ENCODE peak calls at places on chromosome 10, in five cellular contexts. One of them, this sample, is unnamed.

GRCh38 chr10:109430844-109431243 is 492.5 kb downstream of the XPNPEP1 start:
- DNase-seq in H1: no peak
- DNase-seq in IMR-90: no peak
- DNase-seq in mesenchymal stem cell: no peak
- DNase-seq in H9: no peak
- DNase-seq in this sample: no peak

GRCh38 chr10:95246582-95247051 is 44.2 kb downstream of the PDLIM1 start:
- DNase-seq in H9: peak; percentile 80
- DNase-seq in IMR-90: peak; percentile 81
- DNase-seq in mesenchymal stem cell: peak; percentile 83
- DNase-seq in H1: no peak
- DNase-seq in this sample: peak; percentile 79

GRCh38 chr10:124127965-124128810 is 34.8 kb upstream of the CHST15 start:
- DNase-seq in mesenchymal stem cell: no peak
- DNase-seq in IMR-90: no peak
- DNase-seq in H1: no peak
- DNase-seq in H9: no peak
- DNase-seq in this sample: no peak

GRCh38 chr10:100745882-100746412 is 565 bp downstream of the PAX2 start:
- DNase-seq in H1: no peak
- DNase-seq in H9: no peak
- DNase-seq in IMR-90: no peak
- DNase-seq in mesenchymal stem cell: no peak
- DNase-seq in this sample: no peak

GRCh38 chr10:107740962-107741690 is 576.6 kb upstream of the SORCS1 start:
- DNase-seq in mesenchymal stem cell: peak; percentile 32
- DNase-seq in H1: no peak
- DNase-seq in H9: no peak
- DNase-seq in IMR-90: peak; percentile 13
- DNase-seq in this sample: no peak

GRCh38 chr10:29127037-29127436 is 161.8 kb upstream of the LYZL1 start:
- DNase-seq in H9: no peak
- DNase-seq in mesenchymal stem cell: no peak
- DNase-seq in H1: no peak
- DNase-seq in IMR-90: no peak
- DNase-seq in this sample: no peak

GRCh38 chr10:114869500-114869899 is 47.9 kb downstream of the FHIP2A start:
- DNase-seq in H1: no peak
- DNase-seq in IMR-90: peak; percentile 87
- DNase-seq in mesenchymal stem cell: peak; percentile 54
- DNase-seq in H9: no peak
- DNase-seq in this sample: no peak

GRCh38 chr10:75043256-75044121 is 68.0 kb upstream of the SAMD8 start:
- DNase-seq in H9: peak; percentile 85
- DNase-seq in IMR-90: no peak
- DNase-seq in H1: no peak
- DNase-seq in mesenchymal stem cell: no peak
- DNase-seq in this sample: no peak

GRCh38 chr10:129915526-129916378 is 48.3 kb downstream of the EBF3 start:
- DNase-seq in IMR-90: no peak
- DNase-seq in H9: no peak
- DNase-seq in H1: no peak
- DNase-seq in mesenchymal stem cell: no peak
- DNase-seq in this sample: no peak

GRCh38 chr10:3500408-3500856 is 284.6 kb downstream of the KLF6 start:
- DNase-seq in IMR-90: peak; percentile 90
- DNase-seq in H9: peak; percentile 81
- DNase-seq in H1: no peak
- DNase-seq in mesenchymal stem cell: peak; percentile 81
- DNase-seq in this sample: peak; percentile 89

GRCh38 chr10:12241810-12242529 is 46.0 kb downstream of the CDC123 start:
- DNase-seq in mesenchymal stem cell: no peak
- DNase-seq in IMR-90: peak; percentile 53
- DNase-seq in H1: no peak
- DNase-seq in H9: no peak
- DNase-seq in this sample: no peak

GRCh38 chr10:30542001-30542861 is 87.3 kb downstream of the LYZL2 start:
- DNase-seq in H1: no peak
- DNase-seq in H9: no peak
- DNase-seq in IMR-90: no peak
- DNase-seq in mesenchymal stem cell: no peak
- DNase-seq in this sample: no peak

GRCh38 chr10:4568731-4569130 is 257.3 kb upstream of the AKR1E2 start:
- DNase-seq in H9: no peak
- DNase-seq in IMR-90: no peak
- DNase-seq in mesenchymal stem cell: no peak
- DNase-seq in H1: no peak
- DNase-seq in this sample: no peak
- H2BK120ac ChIP-seq in H9: no peak overlapping the region
- H2BK120ac ChIP-seq in IMR-90: no peak overlapping the region
- H2BK120ac ChIP-seq in mesenchymal stem cell: no peak overlapping the region
- H2BK120ac ChIP-seq in H1: no peak overlapping the region
- H2BK120ac ChIP-seq in this sample: no peak overlapping the region

GRCh38 chr10:27433976-27434375 is 70.1 kb upstream of the RAB18 start:
- DNase-seq in mesenchymal stem cell: no peak
- DNase-seq in H1: no peak
- DNase-seq in H9: no peak
- DNase-seq in IMR-90: no peak
- DNase-seq in this sample: no peak
- H2AFZ ChIP-seq in mesenchymal stem cell: no peak overlapping the region
- H2AFZ ChIP-seq in H1: no peak overlapping the region
- H2AFZ ChIP-seq in H9: no peak overlapping the region
- H2AFZ ChIP-seq in IMR-90: no peak overlapping the region
- H2AFZ ChIP-seq in this sample: no peak overlapping the region

DNA sequence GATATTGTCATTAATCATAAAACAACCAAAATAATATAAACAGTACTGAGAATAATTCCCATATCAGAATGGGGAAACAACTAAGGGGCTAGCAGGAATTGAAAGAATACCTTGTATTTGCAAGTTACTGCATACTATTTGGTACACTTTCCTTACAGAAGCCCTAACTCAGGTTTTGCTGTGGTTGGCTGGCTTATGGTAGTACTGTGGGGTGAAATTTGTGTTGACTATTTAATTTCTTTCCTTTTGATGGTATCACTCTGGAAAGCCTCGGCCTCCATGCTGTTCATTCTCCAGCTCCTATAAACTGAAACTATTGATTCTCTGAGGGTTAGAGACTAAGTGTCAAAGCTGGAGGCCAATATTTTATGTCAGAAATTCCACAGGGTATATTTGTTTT is 13.6 kb downstream of the SKIDA1 start:
- DNase-seq in IMR-90: no peak
- DNase-seq in H9: no peak
- DNase-seq in mesenchymal stem cell: peak; percentile 29
- DNase-seq in H1: no peak
- DNase-seq in this sample: no peak
- H2BK15ac ChIP-seq in IMR-90: no peak overlapping the region
- H2BK15ac ChIP-seq in H9: no peak overlapping the region
- H2BK15ac ChIP-seq in mesenchymal stem cell: no peak overlapping the region
- H2BK15ac ChIP-seq in H1: no peak overlapping the region
- H2BK15ac ChIP-seq in this sample: no peak overlapping the region

GRCh38 chr10:54854843-54855242 is 53.8 kb upstream of the PCDH15 start:
- DNase-seq in H9: no peak
- DNase-seq in H1: no peak
- DNase-seq in IMR-90: no peak
- DNase-seq in mesenchymal stem cell: no peak
- DNase-seq in this sample: no peak

GRCh38 chr10:54854389-54854788 is 53.4 kb upstream of the PCDH15 start:
- DNase-seq in mesenchymal stem cell: no peak
- DNase-seq in H1: no peak
- DNase-seq in IMR-90: no peak
- DNase-seq in H9: peak; percentile 28
- DNase-seq in this sample: no peak

DNA sequence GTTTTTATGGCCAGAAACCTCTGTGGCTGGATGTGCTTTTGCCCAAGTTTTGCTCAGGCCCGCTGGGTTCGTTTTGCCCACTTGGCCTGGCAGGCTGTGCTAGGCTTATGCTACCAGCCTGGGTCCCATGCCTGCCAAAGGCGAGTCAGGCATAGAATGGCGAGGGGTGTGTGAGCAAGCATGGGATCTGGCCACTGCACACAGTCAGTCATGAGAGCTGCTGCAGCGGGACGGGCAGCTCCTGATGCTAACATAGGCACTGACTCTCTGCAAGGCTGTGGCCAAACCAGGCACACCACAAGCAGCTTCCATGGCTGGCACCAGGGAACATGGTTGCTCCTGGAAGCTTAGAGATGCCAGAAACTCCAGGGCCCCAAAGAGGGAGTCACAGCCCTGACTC is 52.9 kb upstream of the PCDH15 start:
- DNase-seq in IMR-90: no peak
- DNase-seq in H1: no peak
- DNase-seq in mesenchymal stem cell: no peak
- DNase-seq in H9: no peak
- DNase-seq in this sample: no peak
- H2BK120ac ChIP-seq in IMR-90: no peak overlapping the region
- H2BK120ac ChIP-seq in H1: no peak overlapping the region
- H2BK120ac ChIP-seq in mesenchymal stem cell: no peak overlapping the region
- H2BK120ac ChIP-seq in H9: no peak overlapping the region
- H2BK120ac ChIP-seq in this sample: no peak overlapping the region

GRCh38 chr10:63866075-63866746 is 345.0 kb downstream of the REEP3 start:
- DNase-seq in mesenchymal stem cell: peak; percentile 62
- DNase-seq in H1: peak; percentile 64
- DNase-seq in IMR-90: peak; percentile 47
- DNase-seq in H9: peak; percentile 87
- DNase-seq in this sample: peak; percentile 75
- H2AFZ ChIP-seq in mesenchymal stem cell: no peak overlapping the region
- H2AFZ ChIP-seq in H1: peak overlapping the region; percentile 82
- H2AFZ ChIP-seq in IMR-90: peak overlapping the region; percentile 71
- H2AFZ ChIP-seq in H9: peak overlapping the region; percentile 93
- H2AFZ ChIP-seq in this sample: peak overlapping the region; percentile 25

GRCh38 chr10:24240001-24240751 is 31.2 kb downstream of the KIAA1217 start:
- DNase-seq in H9: no peak
- DNase-seq in mesenchymal stem cell: no peak
- DNase-seq in IMR-90: no peak
- DNase-seq in H1: no peak
- DNase-seq in this sample: no peak

GRCh38 chr10:24239289-24239688 is 30.4 kb downstream of the KIAA1217 start:
- DNase-seq in H9: no peak
- DNase-seq in IMR-90: no peak
- DNase-seq in mesenchymal stem cell: no peak
- DNase-seq in H1: no peak
- DNase-seq in this sample: no peak

GRCh38 chr10:24242562-24242961 is 33.6 kb downstream of the KIAA1217 start:
- DNase-seq in H1: no peak
- DNase-seq in H9: no peak
- DNase-seq in IMR-90: no peak
- DNase-seq in mesenchymal stem cell: no peak
- DNase-seq in this sample: no peak

GRCh38 chr10:24238527-24239247 is 29.7 kb downstream of the KIAA1217 start:
- DNase-seq in H9: no peak
- DNase-seq in H1: no peak
- DNase-seq in IMR-90: no peak
- DNase-seq in mesenchymal stem cell: no peak
- DNase-seq in this sample: no peak

GRCh38 chr10:24241536-24241935 is 32.6 kb downstream of the KIAA1217 start:
- DNase-seq in IMR-90: no peak
- DNase-seq in mesenchymal stem cell: no peak
- DNase-seq in H1: no peak
- DNase-seq in H9: no peak
- DNase-seq in this sample: no peak
- H2BK15ac ChIP-seq in IMR-90: no peak overlapping the region
- H2BK15ac ChIP-seq in mesenchymal stem cell: no peak overlapping the region
- H2BK15ac ChIP-seq in H1: no peak overlapping the region
- H2BK15ac ChIP-seq in H9: no peak overlapping the region
- H2BK15ac ChIP-seq in this sample: no peak overlapping the region

DNA sequence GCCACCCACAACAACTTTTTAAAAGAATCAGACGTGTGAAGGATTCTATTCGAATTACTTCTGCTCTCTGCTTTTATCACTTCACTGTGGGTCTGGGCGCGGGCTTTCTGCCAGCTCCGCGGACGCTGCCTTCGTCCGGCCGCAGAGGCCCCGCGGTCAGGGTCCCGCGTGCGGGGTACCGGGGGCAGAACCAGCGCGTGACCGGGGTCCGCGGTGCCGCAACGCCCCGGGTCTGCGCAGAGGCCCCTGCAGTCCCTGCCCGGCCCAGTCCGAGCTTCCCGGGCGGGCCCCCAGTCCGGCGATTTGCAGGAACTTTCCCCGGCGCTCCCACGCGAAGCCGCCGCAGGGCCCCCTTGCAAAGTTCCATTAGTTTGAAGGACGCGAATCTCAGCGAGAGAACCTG is 461 bp upstream of the HTRA1 start:
- DNase-seq in mesenchymal stem cell: no peak
- DNase-seq in H1: no peak
- DNase-seq in IMR-90: no peak
- DNase-seq in H9: no peak
- DNase-seq in this sample: no peak
- H2BK120ac ChIP-seq in mesenchymal stem cell: peak overlapping the region; percentile 78
- H2BK120ac ChIP-seq in H1: no peak overlapping the region
- H2BK120ac ChIP-seq in IMR-90: no peak overlapping the region
- H2BK120ac ChIP-seq in H9: no peak overlapping the region
- H2BK120ac ChIP-seq in this sample: no peak overlapping the region